ENCODE peak calls at places on chromosomes 12 and 14, in six cellular contexts. One of them, this sample, is unnamed.

GRCh38 chr14:75578099-75578785 is at the start of gene FLVCR2:
- DNase-seq in cardiac muscle cell: peak; percentile 89
- DNase-seq in gastrocnemius medialis: peak; percentile 87
- DNase-seq in GM12878: no peak
- DNase-seq in AG04450: no peak
- DNase-seq in astrocyte: peak; percentile 30
- DNase-seq in this sample: peak; percentile 96

GRCh38 chr12:118126119-118126757 is 9.7 kb upstream of the PEBP1 start:
- DNase-seq in cardiac muscle cell: no peak
- DNase-seq in gastrocnemius medialis: peak; percentile 65
- DNase-seq in GM12878: no peak
- DNase-seq in AG04450: no peak
- DNase-seq in astrocyte: no peak
- DNase-seq in this sample: no peak

GRCh38 chr12:119115296-119115905 is 63.3 kb upstream of the HSPB8 start:
- DNase-seq in cardiac muscle cell: peak; percentile 62
- DNase-seq in gastrocnemius medialis: peak; percentile 23
- DNase-seq in GM12878: no peak
- DNase-seq in AG04450: peak; percentile 8
- DNase-seq in astrocyte: peak; percentile 10
- DNase-seq in this sample: no peak

GRCh38 chr12:100987552-100988277 is 193.1 kb downstream of the ANO4 start:
- DNase-seq in cardiac muscle cell: peak; percentile 54
- DNase-seq in gastrocnemius medialis: no peak
- DNase-seq in GM12878: peak; percentile 83
- DNase-seq in AG04450: peak; percentile 11
- DNase-seq in astrocyte: peak; percentile 66
- DNase-seq in this sample: no peak

GRCh38 chr12:68497702-68498101 is 113.0 kb upstream of the RAP1B start:
- DNase-seq in cardiac muscle cell: peak; percentile 87
- DNase-seq in gastrocnemius medialis: no peak
- DNase-seq in GM12878: peak; percentile 50
- DNase-seq in AG04450: peak; percentile 26
- DNase-seq in astrocyte: peak; percentile 100
- DNase-seq in this sample: no peak

GRCh38 chr14:74419086-74419485 is 6.9 kb downstream of the SYNDIG1L start:
- DNase-seq in cardiac muscle cell: no peak
- DNase-seq in gastrocnemius medialis: no peak
- DNase-seq in GM12878: no peak
- DNase-seq in AG04450: no peak
- DNase-seq in astrocyte: no peak
- DNase-seq in this sample: no peak

GRCh38 chr12:89890191-89890590 is 181.6 kb upstream of the ATP2B1 start:
- DNase-seq in cardiac muscle cell: no peak
- DNase-seq in gastrocnemius medialis: no peak
- DNase-seq in GM12878: no peak
- DNase-seq in AG04450: no peak
- DNase-seq in astrocyte: no peak
- DNase-seq in this sample: no peak

GRCh38 chr12:62813031-62813829 is 121.7 kb downstream of the PPM1H start:
- DNase-seq in cardiac muscle cell: peak; percentile 87
- DNase-seq in gastrocnemius medialis: no peak
- DNase-seq in GM12878: no peak
- DNase-seq in AG04450: peak; percentile 38
- DNase-seq in astrocyte: peak; percentile 48
- DNase-seq in this sample: no peak

GRCh38 chr12:41224066-41224465 is 35.9 kb downstream of the PDZRN4 start:
- DNase-seq in cardiac muscle cell: no peak
- DNase-seq in gastrocnemius medialis: no peak
- DNase-seq in GM12878: no peak
- DNase-seq in AG04450: no peak
- DNase-seq in astrocyte: no peak
- DNase-seq in this sample: no peak

DNA sequence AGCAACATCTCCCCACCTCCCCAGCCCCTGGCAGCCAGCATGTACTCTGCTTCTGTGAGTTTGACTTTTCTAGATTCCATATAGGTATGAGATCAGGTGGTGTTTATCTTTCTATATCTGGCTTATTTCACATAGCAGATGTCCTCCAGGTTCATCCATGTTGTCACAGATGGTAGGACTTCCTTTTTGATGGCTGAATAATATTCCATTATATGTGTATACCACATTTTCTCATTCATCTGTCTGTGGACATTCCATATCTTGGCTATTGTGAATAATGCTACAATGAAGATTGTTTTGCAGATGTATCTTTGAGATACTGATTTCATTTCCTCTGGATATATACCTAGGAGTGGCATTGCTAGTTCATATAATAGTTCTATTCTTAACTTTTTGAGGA is 18.4 kb downstream of the ALKBH2 start:
- DNase-seq in cardiac muscle cell: no peak
- DNase-seq in gastrocnemius medialis: no peak
- DNase-seq in GM12878: no peak
- DNase-seq in AG04450: no peak
- DNase-seq in astrocyte: no peak
- DNase-seq in this sample: no peak
- H3K27ac ChIP-seq in cardiac muscle cell: no peak overlapping the region
- H3K27ac ChIP-seq in gastrocnemius medialis: no peak overlapping the region
- H3K27ac ChIP-seq in GM12878: no peak overlapping the region
- H3K27ac ChIP-seq in AG04450: no peak overlapping the region
- H3K27ac ChIP-seq in astrocyte: no peak overlapping the region
- H3K27ac ChIP-seq in this sample: no peak overlapping the region

GRCh38 chr14:91375748-91376452 is 41.7 kb downstream of the CCDC88C start:
- DNase-seq in cardiac muscle cell: no peak
- DNase-seq in gastrocnemius medialis: no peak
- DNase-seq in GM12878: no peak
- DNase-seq in AG04450: no peak
- DNase-seq in astrocyte: no peak
- DNase-seq in this sample: no peak
- TF ChIP-seq CTCF in cardiac muscle cell: no peak
- TF ChIP-seq CTCF in gastrocnemius medialis: no peak
- TF ChIP-seq CTCF in GM12878: no peak
- TF ChIP-seq CTCF in AG04450: no peak
- TF ChIP-seq CTCF in astrocyte: no peak
- TF ChIP-seq CTCF in this sample: no peak

DNA sequence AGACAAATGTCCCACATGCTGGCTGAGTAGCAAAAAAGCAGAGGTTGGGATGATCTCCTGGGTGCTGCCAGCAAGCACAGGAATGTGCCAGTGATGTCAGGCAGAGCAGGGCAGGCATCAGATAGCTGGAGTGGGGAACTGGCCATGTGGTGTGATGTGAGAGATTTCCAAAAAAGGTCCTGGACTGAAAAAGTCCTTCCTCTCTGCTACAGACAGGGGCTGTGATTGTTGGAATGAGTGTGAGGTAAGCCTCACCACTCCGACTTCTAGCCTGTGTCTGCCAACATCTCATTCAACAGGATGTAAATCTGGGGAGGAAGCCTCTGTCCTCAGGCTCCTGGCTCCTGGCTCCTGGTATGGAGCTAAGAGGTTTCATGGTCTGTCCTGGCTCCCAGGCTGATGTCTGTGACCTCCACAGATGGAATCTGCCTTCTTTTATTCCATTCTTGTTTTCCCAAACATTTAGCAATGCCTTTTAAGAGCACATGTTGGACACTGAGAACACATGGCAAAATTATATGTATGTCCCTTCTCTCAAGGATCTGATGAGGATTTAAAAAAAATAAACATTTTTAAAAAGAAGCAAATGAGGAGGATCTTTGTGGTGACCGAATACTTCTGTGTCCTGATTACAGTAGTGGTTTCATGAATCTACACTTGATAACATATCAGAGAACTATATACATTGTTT is 50.1 kb upstream of the STK38L start:
- DNase-seq in cardiac muscle cell: peak; percentile 87
- DNase-seq in gastrocnemius medialis: no peak
- DNase-seq in GM12878: no peak
- DNase-seq in AG04450: no peak
- DNase-seq in astrocyte: peak; percentile 93
- DNase-seq in this sample: no peak
- H3K27ac ChIP-seq in cardiac muscle cell: peak overlapping the region; percentile 89
- H3K27ac ChIP-seq in gastrocnemius medialis: no peak overlapping the region
- H3K27ac ChIP-seq in GM12878: no peak overlapping the region
- H3K27ac ChIP-seq in AG04450: no peak overlapping the region
- H3K27ac ChIP-seq in astrocyte: peak overlapping the region; percentile 77
- H3K27ac ChIP-seq in this sample: peak overlapping the region; percentile 87

GRCh38 chr14:55869397-55870049 is 248.7 kb upstream of the PELI2 start:
- DNase-seq in cardiac muscle cell: no peak
- DNase-seq in gastrocnemius medialis: no peak
- DNase-seq in GM12878: no peak
- DNase-seq in AG04450: no peak
- DNase-seq in astrocyte: no peak
- DNase-seq in this sample: no peak

GRCh38 chr14:55867726-55868125 is 250.5 kb upstream of the PELI2 start:
- DNase-seq in cardiac muscle cell: no peak
- DNase-seq in gastrocnemius medialis: no peak
- DNase-seq in GM12878: no peak
- DNase-seq in AG04450: no peak
- DNase-seq in astrocyte: peak; percentile 38
- DNase-seq in this sample: no peak

DNA sequence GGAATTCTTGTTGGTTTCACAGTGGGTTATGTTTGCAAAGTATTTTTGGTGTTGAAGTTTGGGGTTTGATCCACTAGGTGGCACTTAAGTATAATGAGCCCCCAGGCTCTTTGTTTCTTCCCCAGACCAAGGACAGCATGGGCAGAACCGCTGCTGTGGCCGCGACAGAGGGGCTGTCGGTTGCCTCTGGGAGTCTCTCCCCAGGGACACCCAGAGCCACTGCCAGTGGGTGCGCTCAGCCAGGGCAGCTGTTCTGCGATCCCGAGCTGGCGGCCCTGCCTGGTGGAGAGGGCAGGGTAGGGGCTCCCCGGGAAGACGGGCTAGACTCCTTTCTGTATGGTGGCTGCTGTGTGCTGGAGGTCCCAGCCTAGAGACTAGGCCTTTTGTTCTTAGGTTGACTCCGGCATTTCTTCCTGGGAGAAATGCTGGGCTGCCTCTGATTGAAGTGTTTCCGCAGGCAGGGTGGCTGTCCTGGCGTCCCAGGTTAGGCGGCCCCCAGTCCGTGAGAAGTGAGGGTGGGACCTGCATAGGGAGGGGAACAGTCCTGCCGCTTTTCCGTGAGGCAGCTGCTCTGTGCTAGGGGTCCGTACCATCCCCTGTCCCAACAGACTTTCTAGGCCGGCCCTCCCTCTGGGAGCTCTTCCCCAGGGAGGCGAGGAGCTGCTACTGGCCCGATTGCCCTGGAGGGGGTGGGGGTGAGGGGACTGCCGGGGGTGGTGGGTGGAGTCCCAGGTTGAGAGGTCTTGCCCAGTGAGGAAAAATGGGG is 253.1 kb upstream of the PELI2 start:
- DNase-seq in cardiac muscle cell: no peak
- DNase-seq in gastrocnemius medialis: no peak
- DNase-seq in GM12878: no peak
- DNase-seq in AG04450: no peak
- DNase-seq in astrocyte: no peak
- DNase-seq in this sample: no peak
- TF ChIP-seq CTCF in cardiac muscle cell: no peak
- TF ChIP-seq CTCF in gastrocnemius medialis: no peak
- TF ChIP-seq CTCF in GM12878: peak; percentile 44
- TF ChIP-seq CTCF in AG04450: peak; percentile 5
- TF ChIP-seq CTCF in astrocyte: no peak
- TF ChIP-seq CTCF in this sample: no peak

GRCh38 chr14:81385824-81386223 is 14.3 kb downstream of the STON2 start:
- DNase-seq in cardiac muscle cell: no peak
- DNase-seq in gastrocnemius medialis: no peak
- DNase-seq in GM12878: no peak
- DNase-seq in AG04450: no peak
- DNase-seq in astrocyte: no peak
- DNase-seq in this sample: no peak
- H3K27ac ChIP-seq in cardiac muscle cell: no peak overlapping the region
- H3K27ac ChIP-seq in gastrocnemius medialis: no peak overlapping the region
- H3K27ac ChIP-seq in GM12878: no peak overlapping the region
- H3K27ac ChIP-seq in AG04450: no peak overlapping the region
- H3K27ac ChIP-seq in astrocyte: no peak overlapping the region
- H3K27ac ChIP-seq in this sample: no peak overlapping the region

DNA sequence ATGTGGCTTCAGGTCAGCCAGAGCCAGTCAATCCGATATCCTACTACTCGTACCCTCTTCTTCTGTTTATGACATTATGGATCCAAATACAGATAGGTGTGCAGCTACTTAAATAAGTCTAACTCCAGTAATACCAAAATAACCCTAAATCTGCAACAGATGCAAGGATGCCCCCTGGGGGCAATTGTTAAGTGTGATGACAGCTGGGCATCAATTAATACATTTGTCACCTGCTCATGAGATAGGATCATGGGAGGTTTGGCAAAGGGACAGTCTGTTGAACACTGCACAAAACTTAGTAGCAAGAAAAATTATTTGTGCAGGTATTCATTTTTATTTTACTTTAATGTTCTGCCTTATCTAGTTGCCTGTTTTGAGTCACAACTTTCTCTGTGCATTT is 83.2 kb downstream of the SLC38A6 start:
- DNase-seq in cardiac muscle cell: no peak
- DNase-seq in gastrocnemius medialis: no peak
- DNase-seq in GM12878: no peak
- DNase-seq in AG04450: no peak
- DNase-seq in astrocyte: no peak
- DNase-seq in this sample: no peak
- TF ChIP-seq CTCF in cardiac muscle cell: no peak
- TF ChIP-seq CTCF in gastrocnemius medialis: no peak
- TF ChIP-seq CTCF in GM12878: no peak
- TF ChIP-seq CTCF in AG04450: no peak
- TF ChIP-seq CTCF in astrocyte: no peak
- TF ChIP-seq CTCF in this sample: no peak

GRCh38 chr14:69713127-69713800 is 53.7 kb upstream of the SRSF5 start:
- DNase-seq in cardiac muscle cell: no peak
- DNase-seq in gastrocnemius medialis: peak; percentile 54
- DNase-seq in GM12878: no peak
- DNase-seq in AG04450: no peak
- DNase-seq in astrocyte: no peak
- DNase-seq in this sample: no peak
- H3K27ac ChIP-seq in cardiac muscle cell: peak overlapping the region; percentile 89
- H3K27ac ChIP-seq in gastrocnemius medialis: peak overlapping the region; percentile 46
- H3K27ac ChIP-seq in GM12878: peak overlapping the region; percentile 11
- H3K27ac ChIP-seq in AG04450: no peak overlapping the region
- H3K27ac ChIP-seq in astrocyte: no peak overlapping the region
- H3K27ac ChIP-seq in this sample: peak overlapping the region; percentile 51

DNA sequence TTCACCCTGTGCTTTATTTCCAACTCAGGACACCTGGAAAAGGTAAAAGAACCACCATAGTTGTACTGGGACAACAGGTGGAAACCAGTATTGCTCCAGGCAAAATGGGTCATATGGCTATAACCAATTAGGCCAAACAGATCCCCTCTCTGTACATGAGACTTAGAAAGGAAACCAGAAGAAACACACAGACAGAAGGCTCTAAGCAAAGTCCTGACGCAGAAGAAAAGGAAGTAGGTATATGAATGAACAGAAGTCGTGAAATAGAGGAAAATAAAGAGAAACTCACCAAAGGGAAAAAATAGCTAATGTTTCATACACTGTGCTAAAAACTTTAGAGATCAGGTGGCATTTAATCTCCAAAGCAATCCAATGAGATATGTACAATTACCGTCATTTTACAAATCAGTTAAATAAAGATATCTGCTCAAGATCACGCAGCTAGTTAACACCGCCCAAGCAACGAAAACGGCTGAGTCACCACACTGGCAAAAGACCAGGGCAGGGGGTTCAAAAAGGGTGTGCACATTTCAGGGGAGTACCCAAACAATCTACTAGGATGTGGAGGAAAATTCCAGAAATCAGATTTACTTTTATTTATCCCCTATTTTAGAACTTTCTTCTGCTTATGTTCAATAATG is 82.3 kb downstream of the ITPR2 start:
- DNase-seq in cardiac muscle cell: no peak
- DNase-seq in gastrocnemius medialis: no peak
- DNase-seq in GM12878: no peak
- DNase-seq in AG04450: no peak
- DNase-seq in astrocyte: no peak
- DNase-seq in this sample: no peak
- TF ChIP-seq CTCF in cardiac muscle cell: no peak
- TF ChIP-seq CTCF in gastrocnemius medialis: no peak
- TF ChIP-seq CTCF in GM12878: no peak
- TF ChIP-seq CTCF in AG04450: no peak
- TF ChIP-seq CTCF in astrocyte: no peak
- TF ChIP-seq CTCF in this sample: no peak

GRCh38 chr12:21827135-21827534 is 52.6 kb upstream of the KCNJ8 start:
- DNase-seq in cardiac muscle cell: no peak
- DNase-seq in gastrocnemius medialis: no peak
- DNase-seq in GM12878: no peak
- DNase-seq in AG04450: no peak
- DNase-seq in astrocyte: no peak
- DNase-seq in this sample: no peak
- H3K27ac ChIP-seq in cardiac muscle cell: no peak overlapping the region
- H3K27ac ChIP-seq in gastrocnemius medialis: peak overlapping the region; percentile 76
- H3K27ac ChIP-seq in GM12878: no peak overlapping the region
- H3K27ac ChIP-seq in AG04450: no peak overlapping the region
- H3K27ac ChIP-seq in astrocyte: no peak overlapping the region
- H3K27ac ChIP-seq in this sample: peak overlapping the region; percentile 78

This sample was measured in esophagus muscularis mucosa.